ENCODE peak calls at places on chromosomes 11 and 22, in five cellular contexts. B is A549, O is WTC11, Z is K562, P is HepG2. S is an unnamed sample.

GRCh38 chr22:40436460-40437431 is 66.4 kb downstream of the SGSM3 start:
- DNase-seq in P (peak; percentile 41), Z (peak; percentile 64), B (peak; percentile 29), O (no peak), S (peak; percentile 88)

GRCh38 chr11:131246589-131247164 is 123.7 kb upstream of the NTM start:
- DNase-seq in O (peak; percentile 82), P (peak; percentile 4), B (no peak), Z (peak; percentile 25), S (no peak)

GRCh38 chr22:44894782-44895181 is 115.0 kb downstream of the PHF21B start:
- DNase-seq in P (no peak), B (no peak), Z (no peak), O (no peak), S (no peak)

GRCh38 chr22:45997077-45997774 is 20.3 kb upstream of the WNT7B start:
- DNase-seq in P (no peak), Z (peak; percentile 28), B (no peak), O (no peak), S (no peak)

GRCh38 chr22:18057568-18058209 is 20.1 kb upstream of the PEX26 start:
- DNase-seq in B (peak; percentile 60), Z (peak; percentile 34), P (peak; percentile 63), O (no peak), S (peak; percentile 68)

GRCh38 chr11:27041141-27041869 is 690 bp downstream of the BBOX1 start:
- DNase-seq in O (no peak), P (no peak), Z (no peak), B (no peak), S (no peak)

GRCh38 chr11:10309163-10310093 is 4.6 kb downstream of the ADM start:
- DNase-seq in Z (peak; percentile 41), B (peak; percentile 80), P (peak; percentile 74), O (no peak), S (no peak)

GRCh38 chr22:46280999-46281623 is 13.3 kb downstream of the TTC38 start:
- DNase-seq in O (no peak), Z (no peak), B (no peak), P (no peak), S (no peak)

GRCh38 chr11:623999-624704 is 603 bp downstream of the CDHR5 start:
- DNase-seq in P (no peak), B (peak; percentile 47), Z (no peak), O (no peak), S (no peak)

GRCh38 chr11:96198466-96198808 is 144.6 kb downstream of the MAML2 start:
- DNase-seq in O (no peak), P (no peak), B (no peak), Z (no peak), S (no peak)

GRCh38 chr11:77353131-77353530 is 51.6 kb upstream of the GDPD4 start:
- DNase-seq in Z (no peak), B (no peak), P (no peak), O (no peak), S (no peak)

GRCh38 chr11:120413480-120413879 is 77.3 kb downstream of the ARHGEF12 start:
- DNase-seq in P (no peak), O (no peak), Z (no peak), B (no peak), S (no peak)

GRCh38 chr11:132792341-132793140 is 739.8 kb downstream of the OPCML start:
- DNase-seq in O (peak; percentile 27), P (no peak), Z (no peak), B (no peak), S (no peak)

GRCh38 chr11:69727266-69727665 is 23.4 kb upstream of the FGF19 start:
- DNase-seq in B (no peak), O (no peak), Z (no peak), P (no peak), S (no peak)

GRCh38 chr11:72609045-72609444 is 65.2 kb downstream of the PDE2A start:
- DNase-seq in B (no peak), P (no peak), Z (peak; percentile 59), O (no peak), S (no peak)

GRCh38 chr11:19729141-19729540 is 16.5 kb downstream of the NAV2 start:
- DNase-seq in P (no peak), B (no peak), O (no peak), Z (no peak), S (no peak)

GRCh38 chr11:113181094-113181493 is 133.3 kb upstream of the TTC12 start:
- DNase-seq in O (no peak), Z (no peak), P (no peak), B (no peak), S (no peak)

GRCh38 chr11:58573451-58574104 is 2.1 kb downstream of the LPXN start:
- DNase-seq in O (no peak), B (peak; percentile 24), P (no peak), Z (no peak), S (no peak)

GRCh38 chr11:46710821-46711269 is 8.2 kb upstream of the F2 start:
- DNase-seq in Z (no peak), O (no peak), P (no peak), B (no peak), S (no peak)

GRCh38 chr11:2573240-2574042 is 126.4 kb downstream of the KCNQ1OT1 start:
- DNase-seq in P (no peak), B (no peak), O (peak; percentile 7), Z (no peak), S (no peak)

GRCh38 chr11:117000039-117000740 is 98.0 kb downstream of the SIK3 start:
- DNase-seq in B (no peak), P (no peak), O (no peak), Z (no peak), S (no peak)

GRCh38 chr22:23245045-23245798 is 64.9 kb downstream of the BCR start:
- DNase-seq in O (no peak), Z (no peak), P (no peak), B (no peak), S (no peak)

GRCh38 chr11:62770778-62771143 is 435 bp upstream of the TAF6L start:
- DNase-seq in P (peak; percentile 24), B (no peak), O (no peak), Z (no peak), S (no peak)

GRCh38 chr11:70568504-70569172 is 170.3 kb downstream of the CTTN start:
- DNase-seq in B (no peak), P (no peak), Z (peak; percentile 44), O (peak; percentile 67), S (no peak)

GRCh38 chr11:19597194-19597593 is 115.4 kb upstream of the NAV2 start:
- DNase-seq in O (no peak), B (no peak), P (no peak), Z (no peak), S (no peak)

GRCh38 chr11:46920709-46921108 is 2.4 kb upstream of the LRP4 start:
- DNase-seq in P (peak; percentile 29), B (peak; percentile 63), Z (no peak), O (no peak), S (no peak)

GRCh38 chr11:30143098-30143705 is 87.6 kb upstream of the FSHB start:
- DNase-seq in O (no peak), B (peak; percentile 4), P (peak; percentile 25), Z (peak; percentile 43), S (peak; percentile 9)

GRCh38 chr11:15128621-15129020 is 13.9 kb downstream of the INSC start:
- DNase-seq in B (no peak), O (no peak), P (no peak), Z (no peak), S (no peak)

GRCh38 chr22:37140686-37141323 is 8.9 kb downstream of the IL2RB start:
- DNase-seq in O (no peak), Z (no peak), P (no peak), B (no peak), S (no peak)

GRCh38 chr22:39148727-39149535 is 3.5 kb downstream of the CBX7 start:
- DNase-seq in Z (peak; percentile 58), O (peak; percentile 69), B (no peak), P (no peak), S (peak; percentile 69)

GRCh38 chr11:2588809-2589537 is 110.8 kb downstream of the KCNQ1OT1 start:
- DNase-seq in P (no peak), B (no peak), Z (no peak), O (no peak), S (no peak)

GRCh38 chr11:28090052-28090749 is 17.8 kb downstream of the KIF18A start:
- DNase-seq in P (no peak), O (no peak), B (no peak), Z (no peak), S (no peak)

GRCh38 chr11:28092786-28093185 is 15.2 kb downstream of the KIF18A start:
- DNase-seq in Z (no peak), O (no peak), P (no peak), B (no peak), S (no peak)

GRCh38 chr11:28086569-28086968 is 21.4 kb downstream of the KIF18A start:
- DNase-seq in O (no peak), P (no peak), Z (no peak), B (no peak), S (no peak)

GRCh38 chr11:28089378-28089777 is 18.6 kb downstream of the KIF18A start:
- DNase-seq in B (no peak), Z (no peak), P (no peak), O (no peak), S (no peak)
- TF ChIP-seq MAX in B (no peak), Z (no peak), P (no peak), O (no peak), S (no peak)

GRCh38 chr11:17528906-17529813 is 15.1 kb downstream of the USH1C start:
- DNase-seq in O (no peak), Z (no peak), B (no peak), P (no peak), S (no peak)
- TF ChIP-seq ESRRA in O (no peak), Z (no peak), B (no peak), P (no peak), S (no peak)

GRCh38 chr11:74168838-74169237 is 2.0 kb downstream of the C2CD3 start:
- DNase-seq in Z (no peak), B (no peak), O (no peak), P (no peak), S (no peak)

GRCh38 chr11:74171630-74172465 is 759 bp downstream of the PPME1 start:
- DNase-seq in Z (no peak), B (no peak), O (no peak), P (no peak), S (no peak)

GRCh38 chr11:74175923-74176322 is 4.8 kb downstream of the PPME1 start:
- DNase-seq in O (no peak), Z (peak; percentile 17), P (no peak), B (no peak), S (no peak)

GRCh38 chr11:74169736-74170458 is 905 bp downstream of the C2CD3 start:
- DNase-seq in Z (no peak), B (no peak), O (no peak), P (no peak), S (no peak)

GRCh38 chr11:74170694-74171629 is at the start of the genes C2CD3 and PPME1:
- DNase-seq in P (peak; percentile 99), Z (peak; percentile 92), B (peak; percentile 97), O (peak; percentile 98), S (peak; percentile 100)
- TF ChIP-seq MAX in P (peak; percentile 90), Z (peak; percentile 86), B (peak; percentile 82), O (peak; percentile 52), S (peak; percentile 73)

GRCh38 chr11:35617687-35618496 is at the start of gene FJX1:
- DNase-seq in P (peak; percentile 17), Z (peak; percentile 79), O (peak; percentile 76), B (peak; percentile 81), S (no peak)

GRCh38 chr11:35614949-35615569 is 3.2 kb upstream of the FJX1 start:
- DNase-seq in Z (no peak), B (no peak), O (no peak), P (no peak), S (no peak)

GRCh38 chr11:35618497-35619029 is 303 bp downstream of the FJX1 start:
- DNase-seq in O (no peak), B (peak; percentile 50), Z (peak; percentile 68), P (no peak), S (no peak)

GRCh38 chr11:35617316-35617686 is 959 bp upstream of the FJX1 start:
- DNase-seq in O (no peak), Z (no peak), B (no peak), P (no peak), S (no peak)

GRCh38 chr11:35615911-35616900 is 2.1 kb upstream of the FJX1 start:
- DNase-seq in P (peak; percentile 27), O (no peak), Z (peak; percentile 53), B (peak; percentile 52), S (no peak)
- TF ChIP-seq ESRRA in P (no peak), O (no peak), Z (no peak), B (no peak), S (no peak)